ENCODE peak calls at places on chromosomes 2 and 18, in ten cellular contexts. Q is A549, O is stomach, S is PC-3, A is HCT116, W is heart right ventricle, H is esophagus squamous epithelium, D is cardiac muscle cell, Z is RWPE1, F is lung. Y is an unnamed sample.

GRCh38 chr2:86037141-86037794 is 68.4 kb downstream of the POLR1A start:
- DNase-seq in F (peak; percentile 83), D (no peak), A (no peak), S (no peak), Z (no peak), Q (no peak), O (peak; percentile 49), W (peak; percentile 86), H (no peak), Y (no peak)

GRCh38 chr2:202056611-202057010 is 16.4 kb upstream of the KIAA2012 start:
- DNase-seq in A (no peak), D (no peak), Q (no peak), O (no peak), W (no peak), H (no peak), F (no peak), Z (no peak), S (peak; percentile 57), Y (no peak)

GRCh38 chr2:81266106-81266505 is 961.6 kb upstream of the LRRTM1 start:
- DNase-seq in Z (no peak), D (peak; percentile 45), S (peak; percentile 53), H (no peak), O (no peak), F (no peak), A (peak; percentile 48), Q (no peak), W (no peak), Y (no peak)

GRCh38 chr2:105373344-105373781 is 25.5 kb downstream of the FHL2 start:
- DNase-seq in H (no peak), S (no peak), W (peak; percentile 75), A (no peak), D (no peak), Z (no peak), F (no peak), O (peak; percentile 70), Q (no peak), Y (no peak)

GRCh38 chr2:236662231-236663160 is 92.9 kb downstream of the ACKR3 start:
- DNase-seq in H (no peak), Z (no peak), S (no peak), O (no peak), D (no peak), Q (no peak), F (no peak), W (no peak), A (no peak), Y (no peak)

GRCh38 chr2:229800997-229801754 is 86.8 kb upstream of the DNER start:
- DNase-seq in H (no peak), Z (peak; percentile 59), Q (peak; percentile 49), F (peak; percentile 48), S (peak; percentile 74), W (peak; percentile 60), A (peak; percentile 58), D (peak; percentile 64), O (peak; percentile 68), Y (peak; percentile 54)

GRCh38 chr2:112189001-112189556 is 50.9 kb downstream of the FBLN7 start:
- DNase-seq in S (no peak), O (no peak), D (no peak), A (no peak), F (no peak), W (no peak), H (no peak), Z (no peak), Q (no peak), Y (no peak)

GRCh38 chr2:10864888-10865551 is 46.7 kb upstream of the KCNF1 start:
- DNase-seq in H (no peak), S (no peak), Z (no peak), A (no peak), Q (no peak), D (no peak), O (no peak), W (no peak), F (no peak), Y (no peak)

GRCh38 chr2:38344813-38345212 is 32.3 kb downstream of the ATL2 start:
- DNase-seq in Z (no peak), Q (no peak), H (no peak), S (no peak), O (no peak), F (no peak), W (no peak), D (no peak), A (no peak), Y (no peak)

GRCh38 chr18:34194239-34194638 is 30.5 kb downstream of the NOL4 start:
- DNase-seq in O (no peak), F (no peak), H (no peak), W (no peak), S (no peak), A (no peak), Q (no peak), D (no peak), Z (no peak), Y (no peak)

GRCh38 chr2:72148391-72148974 is 821 bp upstream of the CYP26B1 start:
- DNase-seq in S (no peak), W (no peak), O (peak; percentile 25), D (peak; percentile 38), H (no peak), Q (no peak), F (peak; percentile 10), A (no peak), Z (no peak), Y (no peak)

GRCh38 chr2:47002480-47003381 is 87.1 kb upstream of the MCFD2 start:
- DNase-seq in W (no peak), F (no peak), H (no peak), S (peak; percentile 16), A (no peak), O (no peak), Z (peak; percentile 41), Q (no peak), D (peak; percentile 55), Y (peak; percentile 43)

GRCh38 chr18:46772396-46772795 is 15.5 kb upstream of the ST8SIA5 start:
- DNase-seq in Z (no peak), S (no peak), F (no peak), H (no peak), O (no peak), D (no peak), Q (no peak), W (no peak), A (no peak), Y (no peak)
- TF ChIP-seq CTCF in Z (no peak), S (no peak), F (no peak), H (no peak), O (no peak), D (no peak), Q (no peak), W (no peak), A (no peak), Y (no peak)

GRCh38 chr2:43133708-43134570 is 92.5 kb downstream of the ZFP36L2 start:
- DNase-seq in W (no peak), Q (no peak), D (no peak), F (no peak), Z (no peak), H (peak; percentile 50), O (peak; percentile 62), S (no peak), A (no peak), Y (no peak)
- H3K27ac ChIP-seq in W (peak overlapping the region; percentile 39), Q (peak overlapping the region; percentile 67), D (no peak overlapping the region), F (peak overlapping the region; percentile 81), Z (peak overlapping the region; percentile 98), H (peak overlapping the region; percentile 90), O (peak overlapping the region; percentile 32), S (no peak overlapping the region), A (no peak overlapping the region), Y (no peak overlapping the region)

DNA sequence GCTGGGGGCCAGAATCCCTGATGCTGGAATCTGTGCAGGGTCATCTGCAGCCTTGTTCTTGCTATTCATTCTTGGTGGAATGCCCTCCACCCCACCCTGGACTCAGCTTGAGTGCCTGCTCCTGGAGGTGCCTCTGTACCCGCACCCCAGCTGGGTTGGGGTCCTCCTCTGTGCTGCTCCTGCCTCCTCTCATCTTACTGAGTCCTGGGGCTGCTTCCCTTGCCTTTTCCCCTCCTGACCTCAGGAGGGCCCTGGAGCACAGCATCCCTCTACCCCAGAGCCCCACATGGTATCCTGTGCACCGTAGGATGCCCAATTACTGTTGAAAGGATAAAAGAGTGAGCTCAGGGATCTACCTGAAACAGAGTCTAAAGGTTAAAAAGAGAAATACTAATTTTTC is 81.6 kb downstream of the CIB4 start:
- DNase-seq in W (no peak), Z (no peak), Q (no peak), S (no peak), A (no peak), F (no peak), D (no peak), H (no peak), O (no peak), Y (no peak)
- TF ChIP-seq CTCF in W (no peak), Z (no peak), Q (no peak), S (no peak), A (no peak), F (no peak), D (no peak), H (no peak), O (no peak), Y (no peak)

GRCh38 chr2:239276813-239277193 is 124.0 kb downstream of the HDAC4 start:
- DNase-seq in O (peak; percentile 24), Q (no peak), F (no peak), A (no peak), H (no peak), Z (no peak), D (no peak), W (no peak), S (no peak), Y (no peak)

GRCh38 chr2:239278941-239279365 is 121.9 kb downstream of the HDAC4 start:
- DNase-seq in S (peak; percentile 29), F (no peak), Z (no peak), H (no peak), O (no peak), A (peak; percentile 42), Q (no peak), W (no peak), D (no peak), Y (no peak)

GRCh38 chr2:239278361-239278760 is 122.5 kb downstream of the HDAC4 start:
- DNase-seq in Z (no peak), F (no peak), H (no peak), S (no peak), W (no peak), A (no peak), D (no peak), O (no peak), Q (no peak), Y (no peak)

GRCh38 chr2:239277401-239278085 is 123.3 kb downstream of the HDAC4 start:
- DNase-seq in Q (no peak), F (no peak), H (no peak), Z (no peak), S (no peak), O (peak; percentile 22), W (no peak), A (no peak), D (no peak), Y (no peak)

DNA sequence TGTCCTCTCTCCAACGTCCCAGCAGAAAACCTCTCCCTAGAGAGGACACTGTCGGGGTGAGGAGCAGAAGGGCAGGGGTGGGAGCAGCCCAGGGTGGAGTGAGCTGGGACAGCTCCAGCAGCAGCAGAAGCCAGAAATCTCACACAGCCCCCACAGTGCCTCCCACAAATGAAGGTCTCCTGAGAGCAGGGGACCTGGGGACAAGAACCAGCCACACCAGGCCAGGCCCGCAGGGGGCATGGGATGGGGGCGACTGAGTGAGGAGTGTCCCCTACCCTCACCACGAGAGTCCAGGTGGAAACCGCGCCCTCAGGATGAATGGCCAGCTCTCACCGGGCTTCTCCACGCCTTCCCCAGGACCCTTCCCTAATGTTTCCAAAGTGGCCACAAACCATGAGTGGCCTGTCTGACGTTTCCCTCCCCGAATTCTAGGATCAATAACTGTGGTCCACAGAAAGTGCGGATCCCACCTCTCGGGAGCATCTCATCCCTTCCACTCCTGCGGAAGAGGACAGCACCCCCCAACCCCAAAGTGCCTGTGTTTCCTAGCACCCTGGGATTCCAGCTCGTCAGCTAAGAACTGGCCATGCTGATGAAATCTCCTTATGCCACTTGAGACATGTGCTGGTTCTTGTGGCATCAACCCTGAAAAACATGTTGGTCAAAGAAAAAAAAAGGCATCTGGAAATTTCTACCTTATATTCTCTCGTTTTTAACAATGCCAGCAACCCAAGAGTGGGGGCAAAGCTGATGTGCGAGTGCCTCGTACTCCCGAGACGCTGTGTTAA is 121.1 kb downstream of the HDAC4 start:
- DNase-seq in A (no peak), F (no peak), Z (no peak), Q (no peak), S (no peak), H (no peak), O (peak; percentile 21), W (no peak), D (no peak), Y (no peak)
- H3K27ac ChIP-seq in A (peak overlapping the region; percentile 69), F (no peak overlapping the region), Z (peak overlapping the region; percentile 76), Q (peak overlapping the region; percentile 99), S (peak overlapping the region; percentile 80), H (peak overlapping the region; percentile 75), O (no peak overlapping the region), W (peak overlapping the region; percentile 70), D (no peak overlapping the region), Y (no peak overlapping the region)

Y was measured in pancreas.